ENCODE peak calls at places on chromosomes 16 and 17, in four cellular contexts. Y is GM12878, W is GM12891, U is K562. K is an unnamed sample.

GRCh38 chr16:72371307-72372081 is 199.5 kb upstream of the PMFBP1 start:
- DNase-seq in Y (no peak), W (no peak), U (peak; percentile 2), K (peak; percentile 3)

GRCh38 chr17:12024332-12024731 is 3.7 kb downstream of the MAP2K4 start:
- DNase-seq in W (no peak), Y (no peak), U (no peak), K (no peak)

GRCh38 chr17:29576214-29577008 is 7.9 kb downstream of the TP53I13 start:
- DNase-seq in Y (no peak), U (no peak), W (no peak), K (no peak)

GRCh38 chr17:7959503-7960253 is 27.7 kb downstream of the CNTROB start:
- DNase-seq in U (no peak), Y (no peak), W (no peak), K (peak; percentile 73)

GRCh38 chr16:8935989-8936388 is 27.7 kb downstream of the USP7 start:
- DNase-seq in U (peak; percentile 37), W (no peak), Y (no peak), K (no peak)

GRCh38 chr17:42016411-42016831 is 818 bp downstream of the DNAJC7 start:
- DNase-seq in U (peak; percentile 31), Y (no peak), W (no peak), K (peak; percentile 52)

GRCh38 chr16:53912155-53912554 is 208.2 kb downstream of the FTO start:
- DNase-seq in Y (peak; percentile 2), W (no peak), U (no peak), K (no peak)

GRCh38 chr17:59496178-59496577 is 69.2 kb upstream of the DHX40 start:
- DNase-seq in U (no peak), W (no peak), Y (no peak), K (no peak)

GRCh38 chr16:30548392-30549255 is 9.6 kb downstream of the ZNF764 start:
- DNase-seq in U (no peak), Y (no peak), W (no peak), K (no peak)

GRCh38 chr17:65558683-65559311 is 2.7 kb downstream of the AXIN2 start:
- DNase-seq in Y (no peak), U (no peak), W (no peak), K (no peak)

GRCh38 chr16:50308237-50308965 is 42.0 kb downstream of the ADCY7 start:
- DNase-seq in U (no peak), W (peak; percentile 22), Y (no peak), K (no peak)

GRCh38 chr16:9047689-9048301 is 43.6 kb upstream of the HAPSTR1 start:
- DNase-seq in W (no peak), Y (peak; percentile 62), U (peak; percentile 95), K (peak; percentile 87)

GRCh38 chr17:44781553-44782348 is 23.0 kb downstream of the ADAM11 start:
- DNase-seq in U (no peak), Y (no peak), W (no peak), K (no peak)

GRCh38 chr17:49588726-49589555 is 13.3 kb downstream of the NXPH3 start:
- DNase-seq in Y (no peak), U (no peak), W (no peak), K (no peak)

DNA sequence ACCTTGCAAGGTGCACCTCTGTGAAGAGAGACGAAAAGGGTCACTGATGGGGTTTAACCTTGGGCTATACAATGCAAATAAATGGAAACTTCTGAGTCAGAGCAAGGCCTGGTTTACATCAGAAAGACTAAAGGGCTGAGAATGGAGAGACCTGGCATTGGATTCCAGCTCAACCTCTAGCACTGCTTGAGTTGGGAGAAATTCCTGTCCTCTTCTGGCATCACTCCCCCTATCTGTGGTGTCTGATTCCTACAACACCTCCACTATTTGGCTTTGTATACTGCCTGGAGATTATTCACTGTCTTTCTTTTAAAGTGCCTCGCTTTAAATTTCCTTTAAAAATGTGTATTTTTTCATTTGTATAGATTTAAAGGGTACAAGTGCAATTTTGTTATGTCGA is 68.8 kb downstream of the GPR139 start:
- DNase-seq in Y (no peak), W (no peak), U (no peak), K (no peak)
- TF ChIP-seq SPI1 in Y (no peak), W (no peak), U (no peak), K (no peak)

GRCh38 chr17:82258555-82258954 is 14.9 kb downstream of the CSNK1D start:
- DNase-seq in U (no peak), Y (no peak), W (no peak), K (no peak)
- TF ChIP-seq SPI1 in U (no peak), Y (no peak), W (no peak), K (no peak)

DNA sequence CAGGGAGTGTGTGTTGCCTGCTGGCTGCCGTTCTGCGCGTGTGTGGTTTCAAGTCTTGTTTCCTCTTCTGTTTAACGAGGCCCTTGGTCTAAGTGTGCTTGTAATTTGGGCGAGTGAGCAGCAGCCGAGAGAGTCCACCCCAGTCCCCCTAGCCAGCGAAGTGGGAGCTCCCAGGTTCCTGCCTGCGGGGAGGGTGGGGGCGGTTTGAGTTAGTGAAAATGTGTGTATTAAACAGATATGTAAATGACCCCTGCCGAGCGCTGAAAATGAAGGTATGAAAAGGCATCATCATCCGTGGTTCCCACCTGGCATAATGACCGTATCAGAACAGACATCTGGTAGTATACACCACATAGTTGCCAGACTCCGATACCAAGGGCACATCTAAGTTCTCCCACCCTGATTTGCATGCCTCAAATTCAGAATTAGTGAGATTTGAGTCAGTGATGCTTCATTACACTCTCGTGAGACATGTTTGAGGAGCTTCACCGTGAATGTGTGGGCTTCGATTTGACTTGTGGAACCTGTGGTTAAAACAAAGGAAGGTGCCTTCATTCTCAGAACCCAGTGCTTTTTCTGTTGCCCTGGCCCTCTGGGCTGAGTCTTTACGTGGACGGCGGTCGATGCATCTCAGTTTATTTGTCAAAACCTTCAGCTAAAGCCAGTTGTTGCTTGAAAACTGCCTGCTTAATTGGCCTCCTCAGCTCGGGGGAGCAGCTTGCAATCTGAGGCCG is 114.4 kb upstream of the CHMP6 start:
- DNase-seq in U (no peak), Y (peak; percentile 99), W (peak; percentile 87), K (no peak)
- TF ChIP-seq SPI1 in U (no peak), Y (no peak), W (no peak), K (no peak)

GRCh38 chr16:84298376-84298899 is 3.8 kb downstream of the WFDC1 start:
- DNase-seq in Y (no peak), W (no peak), U (no peak), K (no peak)

GRCh38 chr16:84293406-84293805 is 1.3 kb upstream of the WFDC1 start:
- DNase-seq in W (no peak), Y (no peak), U (no peak), K (no peak)

GRCh38 chr16:84292032-84292431 is 2.6 kb upstream of the WFDC1 start:
- DNase-seq in U (no peak), W (no peak), Y (no peak), K (no peak)

GRCh38 chr16:84295203-84295850 is 649 bp downstream of the WFDC1 start:
- DNase-seq in W (no peak), Y (no peak), U (no peak), K (no peak)

GRCh38 chr16:84294196-84295142 is at the start of gene WFDC1:
- DNase-seq in W (no peak), Y (no peak), U (no peak), K (no peak)
- TF ChIP-seq SPI1 in W (no peak), Y (no peak), U (no peak), K (no peak)

DNA sequence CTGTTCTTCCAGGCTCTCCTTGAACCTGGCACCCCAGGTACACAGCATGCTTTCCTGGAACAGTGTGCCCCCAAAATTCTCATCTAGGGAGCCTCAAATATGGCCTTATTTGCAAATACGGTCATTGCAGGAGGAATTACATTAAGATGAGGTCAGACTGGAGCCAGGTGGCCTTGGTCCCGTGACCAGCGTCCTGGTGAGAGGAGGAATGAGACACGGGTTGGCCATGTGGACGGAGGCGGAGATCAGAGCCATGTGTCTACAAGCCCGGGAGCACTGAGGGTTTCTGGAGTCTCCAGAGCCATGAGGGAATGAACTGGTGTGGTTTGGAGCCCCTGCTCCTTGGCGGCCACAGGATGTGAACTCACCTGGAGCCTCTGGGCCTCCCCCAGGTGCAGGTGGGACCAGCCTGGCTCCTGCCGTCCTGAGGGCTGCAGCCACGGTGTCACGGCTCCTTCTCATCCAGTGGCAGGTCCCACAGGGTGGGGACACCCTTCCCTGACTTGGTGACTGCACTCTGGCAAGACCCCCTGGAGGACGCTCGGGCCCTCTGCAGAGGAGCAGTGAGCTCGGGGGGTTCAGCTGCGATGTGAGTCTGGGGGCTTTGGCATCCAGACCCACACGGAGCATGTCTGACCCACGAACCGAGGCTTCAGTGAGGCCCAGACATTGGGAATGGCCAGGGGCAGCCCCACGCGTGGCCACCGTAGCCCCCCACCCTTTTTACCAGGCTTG is 21.8 kb upstream of the GNG13 start:
- DNase-seq in U (no peak), Y (no peak), W (no peak), K (no peak)
- TF ChIP-seq SPI1 in U (no peak), Y (no peak), W (no peak), K (no peak)

GRCh38 chr17:17740627-17741237 is 59.5 kb downstream of the RAI1 start:
- DNase-seq in U (no peak), Y (no peak), W (no peak), K (no peak)
- TF ChIP-seq SPI1 in U (no peak), Y (no peak), W (no peak), K (no peak)

GRCh38 chr16:87492721-87493554 is at the start of gene ZCCHC14:
- DNase-seq in Y (peak; percentile 35), W (peak; percentile 99), U (peak; percentile 99), K (peak; percentile 79)
- TF ChIP-seq SPI1 in Y (no peak), W (no peak), U (no peak), K (no peak)